ENCODE peak calls at places on chromosomes 1 and 21, in seven cellular contexts. M is HL-60, S is cardiac fibroblast, Q is type B pancreatic cell, K is heart left ventricle, D is stomach, L is mammary epithelial cell. N is an unnamed sample.

GRCh38 chr1:157348538-157349480 is 203.5 kb downstream of the FCRL5 start:
- DNase-seq in Q (no peak), K (no peak), S (no peak), L (no peak), D (no peak), M (no peak), N (no peak)

GRCh38 chr1:92307980-92308379 is 9.1 kb downstream of the RPAP2 start:
- DNase-seq in Q (no peak), D (no peak), L (no peak), M (no peak), S (no peak), K (no peak), N (no peak)

GRCh38 chr21:17679002-17679600 is 66.4 kb upstream of the BTG3 start:
- DNase-seq in S (peak), K (no peak), M (peak), L (peak), Q (no peak), D (no peak), N (peak)

GRCh38 chr1:83583351-83584014 is 415.4 kb downstream of the TTLL7 start:
- DNase-seq in S (no peak), Q (no peak), L (no peak), D (no peak), K (no peak), M (no peak), N (no peak)

GRCh38 chr21:44618909-44619308 is 7.0 kb downstream of the KRTAP10-8 start:
- DNase-seq in Q (no peak), L (no peak), D (no peak), S (no peak), M (no peak), K (no peak), N (no peak)

GRCh38 chr1:150765229-150765976 is at the start of gene CTSS:
- DNase-seq in Q (no peak), L (no peak), D (no peak), K (no peak), S (peak), M (no peak), N (peak)

GRCh38 chr1:2801535-2802291 is at the start of gene TTC34:
- DNase-seq in L (no peak), K (peak), Q (no peak), S (no peak), M (no peak), D (peak), N (peak)

GRCh38 chr1:175394739-175395138 is 202.2 kb upstream of the KIAA0040 start:
- DNase-seq in K (no peak), L (no peak), M (no peak), D (no peak), Q (no peak), S (no peak), N (no peak)

GRCh38 chr1:245827306-245827705 is 672.5 kb downstream of the KIF26B start:
- DNase-seq in S (no peak), M (no peak), L (no peak), K (no peak), Q (peak), D (no peak), N (no peak)

DNA sequence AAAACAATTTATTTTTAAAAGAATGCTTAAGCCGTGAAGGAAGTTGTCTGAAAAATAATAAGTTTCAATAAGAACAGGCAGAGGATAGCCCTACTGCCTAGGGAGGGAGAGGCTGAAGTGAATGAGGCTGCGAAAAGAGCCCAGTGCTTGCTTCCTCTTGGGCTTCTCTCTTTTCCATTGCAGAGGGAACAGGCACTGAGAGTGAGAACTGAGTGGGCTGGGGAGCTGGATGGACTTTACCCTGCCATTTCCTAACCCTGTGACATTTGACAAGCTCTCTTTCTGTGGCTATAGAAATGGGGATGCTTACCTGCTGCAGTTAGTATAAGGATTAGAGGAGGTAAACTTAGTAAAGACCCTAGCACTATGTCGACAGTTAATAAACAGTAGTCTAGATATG is 30.0 kb downstream of the TENT5C start:
- DNase-seq in S (no peak), D (no peak), K (no peak), M (no peak), L (no peak), Q (no peak), N (no peak)
- TF ChIP-seq CTCF in S (no peak), D (no peak), K (no peak), M (no peak), L (no peak), Q (no peak), N (no peak)

GRCh38 chr1:26391450-26391849 is 18.9 kb upstream of the ZNF683 start:
- DNase-seq in D (no peak), S (peak), Q (no peak), K (no peak), L (peak), M (peak), N (peak)
- TF ChIP-seq CTCF in D (no peak), S (peak), Q (peak), K (peak), L (peak), M (peak), N (peak)

DNA sequence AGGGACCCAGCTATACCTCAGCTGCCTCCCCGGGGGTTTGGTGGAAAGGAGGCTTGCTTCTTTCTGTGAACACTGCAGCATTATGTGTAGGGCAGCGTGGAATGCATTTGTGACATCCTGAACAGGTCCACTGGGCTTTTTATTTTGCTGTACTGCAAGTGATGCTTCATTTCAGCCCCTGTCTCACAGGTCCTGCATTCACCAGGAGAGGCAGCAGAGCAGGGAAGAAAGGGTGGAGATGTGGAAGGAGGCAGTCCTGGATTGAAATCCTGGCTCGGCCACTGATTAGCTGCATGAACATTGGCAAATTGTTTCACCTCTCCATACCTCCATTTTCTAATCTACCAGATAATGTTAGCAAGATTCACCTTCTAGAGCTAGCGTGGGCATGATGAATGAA is 77.9 kb upstream of the ZBTB18 start:
- DNase-seq in S (no peak), D (no peak), Q (no peak), M (no peak), K (no peak), L (no peak), N (no peak)
- TF ChIP-seq CTCF in S (no peak), D (no peak), Q (no peak), M (no peak), K (no peak), L (no peak), N (no peak)

DNA sequence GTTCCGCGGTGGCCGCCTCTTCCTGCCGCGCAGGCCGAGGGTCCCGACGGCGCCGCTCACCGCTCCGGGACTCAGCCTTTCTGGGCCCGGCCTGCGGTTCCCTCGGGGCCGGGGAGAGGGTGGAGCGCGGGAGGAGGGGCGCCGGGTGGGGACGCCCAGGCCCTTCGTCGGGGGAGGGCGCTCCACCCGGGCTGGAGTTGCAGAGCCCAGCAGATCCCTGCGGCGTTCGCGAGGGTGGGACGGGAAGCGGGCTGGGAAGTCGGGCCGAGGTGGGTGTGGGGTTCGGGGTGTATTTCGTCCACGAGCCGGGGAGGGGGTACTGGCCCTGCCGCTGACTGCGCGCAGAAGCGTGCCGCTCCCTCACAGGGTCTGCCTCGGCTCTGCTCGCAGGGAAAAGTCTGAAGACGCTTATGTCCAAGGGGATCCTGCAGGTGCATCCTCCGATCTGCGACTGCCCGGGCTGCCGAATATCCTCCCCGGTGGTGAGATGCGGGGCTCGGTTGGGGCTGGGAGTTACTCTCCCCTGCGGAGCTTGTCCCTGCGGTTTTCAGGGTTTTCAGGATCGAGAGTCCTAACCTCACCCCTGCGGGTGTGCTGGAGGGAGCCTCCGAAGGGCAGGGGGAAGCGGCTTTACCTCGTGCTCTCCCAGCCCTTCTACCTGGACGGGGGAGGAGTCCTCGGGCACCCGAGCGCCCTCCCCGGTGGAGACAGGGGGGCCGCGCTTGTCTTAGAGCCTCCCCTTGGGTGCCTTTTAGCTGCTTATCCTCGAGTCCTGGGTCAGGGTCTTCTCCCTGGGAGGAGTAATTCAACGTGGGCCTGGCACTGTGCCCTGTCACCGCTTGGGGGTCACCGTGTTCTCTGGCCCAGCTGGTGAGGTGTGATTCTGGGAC is 2.1 kb downstream of the SAMD11 start:
- DNase-seq in M (no peak), Q (no peak), D (no peak), K (peak), S (no peak), L (no peak), N (peak)
- TF ChIP-seq CTCF in M (no peak), Q (no peak), D (no peak), K (no peak), S (no peak), L (no peak), N (no peak)

GRCh38 chr1:202159534-202160371 is 649 bp downstream of the PTPN7 start:
- DNase-seq in Q (no peak), S (no peak), L (no peak), K (no peak), D (no peak), M (peak), N (peak)
- TF ChIP-seq CTCF in Q (no peak), S (no peak), L (no peak), K (no peak), D (no peak), M (no peak), N (no peak)

GRCh38 chr1:42658880-42659337 is 686 bp downstream of the PPIH start:
- DNase-seq in M (no peak), Q (no peak), D (no peak), K (no peak), S (peak), L (no peak), N (no peak)
- TF ChIP-seq CTCF in M (no peak), Q (no peak), D (no peak), K (no peak), S (no peak), L (no peak), N (no peak)

GRCh38 chr1:205066221-205066818 is 17.9 kb downstream of the TMEM81 start:
- DNase-seq in L (no peak), Q (no peak), M (no peak), S (no peak), D (no peak), K (no peak), N (peak)
- TF ChIP-seq CTCF in L (no peak), Q (peak), M (no peak), S (no peak), D (no peak), K (no peak), N (peak)

N was measured in NB4.